ENCODE peak calls at places on chromosomes 5 and 9, in nine cellular contexts. W is fibroblast of lung; O is lower lobe of right lung; B is activated T-cell treated with anti-CD3 and anti-CD28 coated beads, Interleukin-2, amount 50 U/mL, for 1 hour; Y is stimulated activated CD4-positive, alpha-beta T cell treated with anti-CD3 and anti-CD28 coated beads, Interleukin-1b, Interleukin-23, amount 100 ng/mL, for 24 hours; F is GM23338; Q is NCI-H1436; P is RCC 7860; S is AG04449. L is an unnamed sample.

GRCh38 chr5:172429201-172429940 is 25.0 kb downstream of the SH3PXD2B start:
- DNase-seq in P (no peak), Q (no peak), W (peak), B (no peak), Y (no peak), O (no peak), F (no peak), S (peak), L (no peak)

GRCh38 chr5:96733771-96734498 is 71.8 kb downstream of the CAST start:
- DNase-seq in S (no peak), F (peak), B (no peak), Q (no peak), P (peak), O (no peak), Y (no peak), W (peak), L (no peak)

GRCh38 chr5:82164109-82164956 is 113.8 kb downstream of the RPS23 start:
- DNase-seq in B (no peak), S (no peak), W (peak), Q (no peak), F (no peak), O (no peak), Y (no peak), P (peak), L (peak)

GRCh38 chr5:176927562-176927961 is 28.4 kb upstream of the HK3 start:
- DNase-seq in Q (no peak), B (no peak), W (no peak), Y (no peak), P (no peak), S (no peak), F (no peak), O (no peak), L (no peak)

GRCh38 chr5:84272776-84273516 is 111.7 kb downstream of the EDIL3 start:
- DNase-seq in W (peak), F (no peak), S (no peak), P (no peak), O (no peak), Q (no peak), Y (no peak), B (no peak), L (no peak)

GRCh38 chr5:160159991-160160826 is 41.0 kb upstream of the PWWP2A start:
- DNase-seq in O (no peak), F (peak), W (peak), S (no peak), P (no peak), B (no peak), Y (no peak), Q (peak), L (no peak)

GRCh38 chr9:86958203-86958602 is 10.9 kb upstream of the GAS1 start:
- DNase-seq in W (no peak), Q (no peak), O (no peak), F (no peak), S (no peak), B (no peak), P (no peak), Y (no peak), L (no peak)

GRCh38 chr5:84635235-84636055 is 250.8 kb upstream of the EDIL3 start:
- DNase-seq in P (no peak), S (no peak), Y (no peak), Q (no peak), O (peak), F (no peak), W (no peak), B (no peak), L (no peak)

GRCh38 chr9:860706-861105 is 19.2 kb downstream of the DMRT1 start:
- DNase-seq in S (no peak), P (no peak), W (no peak), B (no peak), Q (no peak), O (no peak), Y (no peak), F (no peak), L (no peak)

GRCh38 chr9:96719538-96720315 is 58.2 kb downstream of the ZNF510 start:
- DNase-seq in W (no peak), P (no peak), B (no peak), O (no peak), Y (no peak), Q (peak), S (no peak), F (peak), L (no peak)

GRCh38 chr5:176184608-176185132 is 53.6 kb upstream of the SIMC1 start:
- DNase-seq in P (no peak), F (no peak), Q (no peak), B (no peak), Y (no peak), O (no peak), W (no peak), S (no peak), L (no peak)

GRCh38 chr9:4666042-4666699 is at the start of gene SPATA6L:
- DNase-seq in Y (no peak), P (no peak), Q (peak), F (peak), B (peak), S (no peak), W (peak), O (peak), L (no peak)

GRCh38 chr5:44663991-44664710 is 144.6 kb upstream of the MRPS30 start:
- DNase-seq in B (no peak), F (no peak), Y (no peak), Q (no peak), P (no peak), S (no peak), W (no peak), O (no peak), L (no peak)

GRCh38 chr9:82363666-82364065 is 375.1 kb downstream of the SPATA31D1 start:
- DNase-seq in Q (no peak), B (no peak), W (peak), S (no peak), Y (no peak), P (no peak), O (no peak), F (no peak), L (no peak)

GRCh38 chr9:104856413-104856941 is 71.5 kb downstream of the ABCA1 start:
- DNase-seq in Y (no peak), Q (peak), B (no peak), O (no peak), P (no peak), W (no peak), S (no peak), F (no peak), L (no peak)

GRCh38 chr5:143217065-143217803 is 186.3 kb downstream of the NR3C1 start:
- DNase-seq in Y (no peak), O (no peak), B (no peak), F (no peak), P (peak), S (no peak), W (no peak), Q (no peak), L (no peak)

GRCh38 chr9:98974994-98975712 is 31.4 kb downstream of the COL15A1 start:
- DNase-seq in P (peak), F (peak), O (peak), W (peak), Y (peak), B (peak), Q (peak), S (no peak), L (peak)

GRCh38 chr9:75979362-75979761 is 88.9 kb downstream of the PCSK5 start:
- DNase-seq in P (no peak), Q (no peak), O (no peak), Y (no peak), W (no peak), F (peak), B (no peak), S (no peak), L (peak)

GRCh38 chr9:95736370-95736769 is 139.1 kb upstream of the ERCC6L2 start:
- DNase-seq in Y (no peak), S (no peak), F (peak), Q (no peak), P (no peak), W (no peak), O (no peak), B (no peak), L (no peak)

GRCh38 chr5:177269976-177270375 is 33.5 kb downstream of the RAB24 start:
- DNase-seq in W (no peak), P (no peak), S (no peak), F (no peak), B (no peak), Q (no peak), O (no peak), Y (no peak), L (no peak)

GRCh38 chr9:106218427-106218826 is 524.1 kb downstream of the TMEM38B start:
- DNase-seq in Y (no peak), W (no peak), S (no peak), O (no peak), F (no peak), Q (no peak), B (no peak), P (no peak), L (no peak)

GRCh38 chr9:133111461-133112360 is 9.3 kb downstream of the RALGDS start:
- DNase-seq in B (no peak), Q (no peak), S (no peak), P (no peak), W (no peak), O (peak), F (no peak), Y (no peak), L (no peak)

L was measured in H4.